ENCODE peak calls at places on chromosomes 16 and 17, in six cellular contexts. T is neuronal stem cell, U is mesendoderm, A is H1, H is H9, J is mesenchymal stem cell. D is an unnamed sample.

GRCh38 chr16:84379731-84380369 is 11.5 kb downstream of the ATP2C2 start:
- DNase-seq in A (no peak), U (peak; percentile 37), H (no peak), T (no peak), J (no peak), D (no peak)

GRCh38 chr16:29820730-29821662 is 734 bp downstream of the MVP start:
- DNase-seq in H (no peak), U (no peak), A (no peak), J (peak; percentile 23), T (no peak), D (no peak)

GRCh38 chr16:50293994-50294855 is 27.9 kb downstream of the ADCY7 start:
- DNase-seq in J (no peak), A (no peak), U (no peak), T (no peak), H (no peak), D (no peak)

GRCh38 chr17:70080541-70081347 is 5.7 kb downstream of the KCNJ16 start:
- DNase-seq in U (no peak), J (no peak), A (no peak), H (no peak), T (no peak), D (peak; percentile 55)

GRCh38 chr16:12901597-12902436 is at the start of gene SHISA9:
- DNase-seq in U (peak; percentile 42), T (peak; percentile 67), J (no peak), H (no peak), A (no peak), D (no peak)

GRCh38 chr17:18182978-18183333 is 672 bp upstream of the ALKBH5 start:
- DNase-seq in H (no peak), T (no peak), J (peak; percentile 92), A (no peak), U (no peak), D (peak; percentile 78)

GRCh38 chr16:22007159-22007508 is 777 bp upstream of the MOSMO start:
- DNase-seq in H (no peak), A (no peak), U (no peak), T (no peak), J (no peak), D (no peak)

GRCh38 chr17:48894886-48895285 is 2.3 kb downstream of the ATP5MC1 start:
- DNase-seq in J (no peak), H (no peak), T (no peak), U (no peak), A (no peak), D (no peak)

GRCh38 chr16:77599793-77600415 is 122.4 kb upstream of the NUDT7 start:
- DNase-seq in A (no peak), U (no peak), H (no peak), T (no peak), J (peak; percentile 56), D (peak; percentile 47)

GRCh38 chr17:41907185-41907556 is 11.6 kb downstream of the ACLY start:
- DNase-seq in J (peak; percentile 37), T (no peak), H (no peak), U (no peak), A (no peak), D (peak; percentile 82)

GRCh38 chr17:61903251-61903650 is 24.5 kb downstream of the INTS2 start:
- DNase-seq in A (no peak), U (no peak), H (no peak), J (no peak), T (no peak), D (no peak)
- H2BK15ac ChIP-seq in A (no peak overlapping the region), U (no peak overlapping the region), H (no peak overlapping the region), J (no peak overlapping the region), T (no peak overlapping the region), D (no peak overlapping the region)

DNA sequence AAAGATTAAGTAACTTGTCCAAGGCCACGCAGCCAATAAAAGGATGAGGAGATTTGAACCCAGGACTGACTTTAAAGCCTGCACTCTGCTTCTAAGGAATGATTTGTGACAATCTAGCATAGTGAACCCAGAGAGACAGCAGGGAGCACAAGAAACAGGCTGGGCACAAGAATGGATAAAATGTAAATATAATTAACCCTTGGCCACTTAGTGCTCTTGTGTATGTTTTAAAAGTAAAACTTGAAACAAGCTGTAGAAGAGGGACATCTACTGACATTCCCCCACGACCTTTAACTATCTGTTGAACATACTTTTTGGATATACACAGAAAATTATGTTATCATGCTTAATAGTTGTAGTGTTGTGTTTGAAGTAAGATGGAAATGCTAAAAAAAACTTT is 141.9 kb upstream of the PMFBP1 start:
- DNase-seq in H (no peak), J (peak; percentile 15), T (no peak), U (no peak), A (no peak), D (no peak)
- H2BK15ac ChIP-seq in H (no peak overlapping the region), J (no peak overlapping the region), T (no peak overlapping the region), U (no peak overlapping the region), A (no peak overlapping the region), D (no peak overlapping the region)

DNA sequence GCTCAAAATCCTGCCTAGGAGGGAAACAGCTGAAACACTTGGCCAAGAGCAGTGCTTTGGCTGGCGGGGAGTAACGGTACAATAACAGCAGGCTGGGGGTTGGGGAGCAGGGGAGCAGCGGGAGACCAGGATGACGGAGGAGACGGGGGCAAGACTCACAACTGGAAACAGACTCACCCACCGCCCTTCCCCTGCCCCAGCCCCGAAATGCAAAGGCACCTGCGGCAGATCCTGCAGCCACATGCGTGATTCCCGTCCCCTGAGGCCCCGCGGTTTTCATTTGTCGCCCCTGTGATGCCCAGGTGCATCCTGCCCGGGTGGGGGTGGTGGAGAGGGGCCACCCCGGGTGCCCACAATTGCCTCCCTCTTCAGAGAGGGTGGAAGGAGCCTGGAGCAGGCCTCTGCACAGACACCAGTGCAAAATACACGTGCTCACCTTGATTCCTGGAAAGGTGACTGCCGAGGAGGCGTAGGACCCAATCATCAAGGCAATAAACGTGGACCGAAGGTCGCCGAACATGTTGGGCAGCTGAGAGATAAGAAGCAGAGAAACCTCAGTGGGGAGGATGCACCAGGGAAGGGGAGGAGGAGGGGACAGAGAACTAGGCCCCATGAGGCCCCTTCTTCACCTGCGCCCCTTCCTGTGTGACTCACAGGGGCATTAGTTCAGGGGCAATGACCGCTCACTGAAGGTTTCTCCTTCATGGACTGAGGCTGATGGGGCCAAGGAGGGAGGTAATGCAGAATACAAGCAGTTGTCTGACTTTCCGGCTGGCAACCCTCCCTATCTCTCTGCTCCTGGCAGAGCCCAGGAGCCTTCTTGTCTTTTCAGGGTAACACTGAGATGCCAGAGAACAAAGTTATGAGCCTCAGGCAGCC is 30.4 kb upstream of the PITPNA start:
- DNase-seq in J (no peak), T (no peak), A (no peak), H (no peak), U (no peak), D (no peak)
- H2BK15ac ChIP-seq in J (no peak overlapping the region), T (no peak overlapping the region), A (no peak overlapping the region), H (no peak overlapping the region), U (no peak overlapping the region), D (no peak overlapping the region)

GRCh38 chr17:50928662-50929061 is 62.5 kb upstream of the TOB1 start:
- DNase-seq in U (no peak), T (no peak), J (no peak), A (no peak), H (no peak), D (no peak)
- H2BK15ac ChIP-seq in U (no peak overlapping the region), T (no peak overlapping the region), J (no peak overlapping the region), A (no peak overlapping the region), H (no peak overlapping the region), D (no peak overlapping the region)

GRCh38 chr16:67449739-67450138 is 18.8 kb downstream of the HSD11B2 start:
- DNase-seq in U (no peak), A (no peak), T (no peak), H (no peak), J (no peak), D (no peak)
- H2BK15ac ChIP-seq in U (no peak overlapping the region), A (no peak overlapping the region), T (no peak overlapping the region), H (no peak overlapping the region), J (no peak overlapping the region), D (no peak overlapping the region)

GRCh38 chr16:71708696-71709095 is 15.8 kb downstream of the PHLPP2 start:
- DNase-seq in T (no peak), U (peak; percentile 7), H (no peak), J (no peak), A (no peak), D (no peak)

GRCh38 chr16:71698491-71698890 is 26.0 kb downstream of the PHLPP2 start:
- DNase-seq in U (no peak), H (no peak), J (no peak), T (no peak), A (no peak), D (no peak)

GRCh38 chr16:71707199-71707598 is 17.3 kb downstream of the PHLPP2 start:
- DNase-seq in T (no peak), U (peak; percentile 10), J (no peak), H (peak; percentile 41), A (peak; percentile 21), D (no peak)

GRCh38 chr16:71700822-71701221 is 23.7 kb downstream of the PHLPP2 start:
- DNase-seq in H (no peak), A (no peak), J (no peak), T (no peak), U (no peak), D (no peak)

DNA sequence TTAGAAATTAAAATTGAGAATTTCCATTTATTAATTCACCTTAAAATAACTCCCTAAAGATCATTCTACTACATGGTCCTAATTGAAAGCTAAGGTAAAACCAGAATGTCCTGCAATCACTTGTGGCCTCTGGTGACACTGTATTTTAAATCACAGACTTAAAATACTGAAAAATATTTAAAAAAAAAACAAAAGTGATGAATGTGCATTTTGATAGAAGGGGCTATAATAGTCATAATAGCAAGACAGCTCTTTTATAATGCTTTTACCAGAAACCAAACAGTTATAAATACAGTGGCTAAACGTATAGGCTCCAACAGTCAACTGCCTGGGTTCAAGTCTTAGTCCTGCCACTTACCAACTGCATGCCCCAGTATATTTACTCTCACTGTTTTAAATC is 21.2 kb downstream of the PHLPP2 start:
- DNase-seq in A (no peak), T (no peak), U (no peak), J (no peak), H (no peak), D (no peak)
- H2BK15ac ChIP-seq in A (no peak overlapping the region), T (no peak overlapping the region), U (no peak overlapping the region), J (no peak overlapping the region), H (no peak overlapping the region), D (no peak overlapping the region)

DNA sequence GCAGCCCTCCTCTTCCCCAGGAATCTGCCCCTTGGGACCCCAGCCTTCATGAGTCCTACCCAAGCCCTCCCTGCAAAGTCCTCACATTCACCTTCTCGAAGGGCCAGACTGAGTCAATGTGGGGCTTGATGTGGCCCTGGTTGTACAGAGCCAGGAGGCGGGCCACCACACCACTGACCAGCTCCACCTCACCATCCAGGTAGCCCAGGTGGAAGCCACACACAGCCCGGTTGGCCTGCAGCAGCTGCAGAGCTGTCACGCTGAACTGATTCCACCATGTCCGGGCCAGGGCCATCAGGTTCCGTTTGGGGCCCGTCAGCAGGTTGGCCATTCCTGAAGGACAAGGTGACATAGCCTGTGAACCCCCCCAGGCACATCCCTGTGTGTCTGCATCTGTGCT is 6.0 kb downstream of the VAT1 start:
- DNase-seq in A (no peak), H (no peak), U (no peak), J (no peak), T (no peak), D (no peak)
- H2BK15ac ChIP-seq in A (no peak overlapping the region), H (no peak overlapping the region), U (no peak overlapping the region), J (no peak overlapping the region), T (no peak overlapping the region), D (no peak overlapping the region)

GRCh38 chr16:396605-397004 is 394 bp upstream of the NME4 start:
- DNase-seq in T (no peak), H (peak; percentile 80), U (peak; percentile 80), J (peak; percentile 86), A (no peak), D (peak; percentile 41)
- H2BK15ac ChIP-seq in T (no peak overlapping the region), H (no peak overlapping the region), U (no peak overlapping the region), J (no peak overlapping the region), A (no peak overlapping the region), D (no peak overlapping the region)